ENCODE peak calls at places on chromosome 12, in four cellular contexts. Y is heart right ventricle, L is activated B cell treated with CpG ODN at 0.5 μM for 24 hours, S is HCT116. B is an unnamed sample.

GRCh38 chr12:46891306-46891705 is 65.5 kb upstream of the SLC38A4 start:
- ATAC-seq in L (no peak), Y (peak; percentile 85), S (no peak), B (no peak)

GRCh38 chr12:110502449-110502738 is 263 bp downstream of the RAD9B start:
- ATAC-seq in S (peak; percentile 9), L (peak; percentile 9), Y (peak; percentile 13), B (peak; percentile 32)

GRCh38 chr12:15131462-15131861 is 89.8 kb downstream of the RERG start:
- ATAC-seq in L (no peak), Y (peak; percentile 89), S (no peak), B (no peak)

GRCh38 chr12:117076410-117077372 is 22.5 kb downstream of the TESC start:
- ATAC-seq in S (no peak), L (no peak), Y (peak; percentile 50), B (no peak)

GRCh38 chr12:49975370-49975761 is 2.6 kb downstream of the AQP6 start:
- ATAC-seq in Y (no peak), L (no peak), S (no peak), B (no peak)

GRCh38 chr12:56683-57346 is 9.8 kb upstream of the IQSEC3 start:
- ATAC-seq in L (no peak), S (peak; percentile 12), Y (peak; percentile 15), B (no peak)

GRCh38 chr12:64627781-64628180 is 17.5 kb downstream of the RASSF3 start:
- ATAC-seq in L (no peak), Y (peak; percentile 58), S (no peak), B (no peak)

GRCh38 chr12:7189398-7190267 is at the start of gene PEX5:
- ATAC-seq in S (peak; percentile 93), Y (peak; percentile 95), L (peak; percentile 94), B (peak; percentile 95)

GRCh38 chr12:52726451-52726850 is 23.1 kb upstream of the KRT77 start:
- ATAC-seq in S (no peak), L (no peak), Y (no peak), B (no peak)

GRCh38 chr12:67534046-67534445 is 114.5 kb upstream of the DYRK2 start:
- ATAC-seq in L (no peak), S (no peak), Y (no peak), B (no peak)

GRCh38 chr12:40212566-40212965 is 12.2 kb upstream of the LRRK2 start:
- ATAC-seq in Y (no peak), S (no peak), L (no peak), B (no peak)

B was measured in activated T-helper 17 cell treated with anti-CD3 and anti-CD28 coated beads, Interleukin-2, amount 50 U/mL, for 72 hours.